ENCODE peak calls at places on chromosomes 1 and 21, in six cellular contexts. S is HEK293T, R is HCT116, N is K562, Z is H1, A is HepG2. I is an unnamed sample.
A peak's percentile ranks its signal among the peaks of the same experiment; 100 is the strongest.

GRCh38 chr1:119390499-119390898 is 21.9 kb downstream of the HAO2 start:
- DNase-seq in S (no peak), R (no peak), N (no peak), Z (no peak), A (no peak), I (no peak)

GRCh38 chr21:41217656-41218380 is 49.9 kb downstream of the BACE2 start:
- DNase-seq in S (no peak), R (no peak), N (peak; percentile 42), Z (no peak), A (no peak), I (no peak)

GRCh38 chr21:46454634-46455390 is 3.9 kb upstream of the DIP2A start:
- DNase-seq in S (no peak), R (no peak), N (no peak), Z (no peak), A (no peak), I (no peak)

GRCh38 chr1:21921100-21921875 is 15.8 kb downstream of the HSPG2 start:
- DNase-seq in S (no peak), R (no peak), N (peak; percentile 57), Z (no peak), A (peak; percentile 88), I (no peak)

GRCh38 chr1:30879126-30879786 is 29.3 kb downstream of the SDC3 start:
- DNase-seq in S (no peak), R (no peak), N (no peak), Z (no peak), A (no peak), I (no peak)

GRCh38 chr1:16012590-16013219 is 5.1 kb downstream of the HSPB7 start:
- DNase-seq in S (no peak), R (peak; percentile 8), N (peak; percentile 96), Z (peak; percentile 87), A (peak; percentile 72), I (peak; percentile 87)

GRCh38 chr1:210428696-210429095 is 100.0 kb downstream of the HHAT start:
- DNase-seq in S (no peak), R (no peak), N (no peak), Z (no peak), A (no peak), I (no peak)

GRCh38 chr1:110407260-110408210 is at the start of gene LAMTOR5:
- DNase-seq in S (peak; percentile 82), R (peak; percentile 93), N (peak; percentile 98), Z (peak; percentile 91), A (peak; percentile 90), I (peak; percentile 87)

GRCh38 chr1:14851775-14852174 is 253.3 kb downstream of the KAZN start:
- DNase-seq in S (no peak), R (no peak), N (no peak), Z (no peak), A (no peak), I (no peak)

GRCh38 chr1:28800324-28800723 is 11.6 kb upstream of the OPRD1 start:
- DNase-seq in S (no peak), R (no peak), N (no peak), Z (no peak), A (no peak), I (no peak)

GRCh38 chr1:233020441-233020840 is 70.0 kb downstream of the NTPCR start:
- DNase-seq in S (no peak), R (no peak), N (no peak), Z (no peak), A (no peak), I (no peak)

GRCh38 chr21:45404726-45405270 is at the start of gene COL18A1:
- DNase-seq in S (peak; percentile 93), R (no peak), N (peak; percentile 71), Z (peak; percentile 86), A (no peak), I (peak; percentile 77)

DNA sequence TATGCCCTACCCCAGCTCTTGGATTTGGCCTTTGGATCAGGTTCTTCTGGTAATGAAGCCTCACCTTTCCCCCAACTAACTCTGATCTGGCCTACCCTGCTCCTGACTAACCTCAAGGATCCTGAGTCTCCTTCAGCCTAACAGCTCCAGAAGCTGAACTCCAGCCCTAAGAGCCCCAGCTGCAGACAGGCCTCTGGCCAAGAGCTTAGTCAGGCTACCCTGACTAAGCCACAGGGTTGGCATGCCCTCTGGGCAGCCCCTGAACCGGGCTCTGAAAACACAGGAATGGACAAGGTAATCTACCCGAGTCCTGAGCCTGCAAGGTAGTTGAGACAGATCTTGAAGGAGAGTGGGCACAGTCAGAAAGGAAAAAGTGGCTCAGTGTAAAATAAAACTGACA is 29.4 kb downstream of the COA7 start:
- DNase-seq in S (no peak), R (no peak), N (no peak), Z (no peak), A (no peak), I (no peak)
- TF ChIP-seq SP1 in S (no peak), R (no peak), N (no peak), Z (no peak), A (no peak), I (no peak)

DNA sequence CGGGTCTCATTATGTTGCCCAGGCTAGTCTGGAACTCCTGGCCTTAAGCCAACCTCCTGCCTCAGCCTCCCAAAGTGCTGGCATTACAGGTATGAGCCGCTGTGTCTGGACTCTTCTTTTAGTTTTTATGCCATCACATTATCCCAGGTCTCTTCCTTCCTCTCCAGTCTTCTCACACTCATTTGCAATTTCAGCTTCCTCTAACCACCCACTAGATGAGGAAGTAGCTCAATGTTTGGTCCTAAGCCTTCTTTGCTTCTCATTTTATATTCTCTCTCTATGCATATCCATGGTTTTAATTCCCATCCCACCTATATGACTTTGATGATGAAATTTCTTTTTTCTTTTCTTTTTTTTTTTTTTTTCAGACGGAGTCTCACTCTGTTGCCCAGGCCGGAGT is 3.1 kb upstream of the ZBTB8A start:
- DNase-seq in S (no peak), R (no peak), N (no peak), Z (no peak), A (no peak), I (no peak)
- TF ChIP-seq SP1 in S (no peak), R (no peak), N (no peak), Z (no peak), A (no peak), I (no peak)

DNA sequence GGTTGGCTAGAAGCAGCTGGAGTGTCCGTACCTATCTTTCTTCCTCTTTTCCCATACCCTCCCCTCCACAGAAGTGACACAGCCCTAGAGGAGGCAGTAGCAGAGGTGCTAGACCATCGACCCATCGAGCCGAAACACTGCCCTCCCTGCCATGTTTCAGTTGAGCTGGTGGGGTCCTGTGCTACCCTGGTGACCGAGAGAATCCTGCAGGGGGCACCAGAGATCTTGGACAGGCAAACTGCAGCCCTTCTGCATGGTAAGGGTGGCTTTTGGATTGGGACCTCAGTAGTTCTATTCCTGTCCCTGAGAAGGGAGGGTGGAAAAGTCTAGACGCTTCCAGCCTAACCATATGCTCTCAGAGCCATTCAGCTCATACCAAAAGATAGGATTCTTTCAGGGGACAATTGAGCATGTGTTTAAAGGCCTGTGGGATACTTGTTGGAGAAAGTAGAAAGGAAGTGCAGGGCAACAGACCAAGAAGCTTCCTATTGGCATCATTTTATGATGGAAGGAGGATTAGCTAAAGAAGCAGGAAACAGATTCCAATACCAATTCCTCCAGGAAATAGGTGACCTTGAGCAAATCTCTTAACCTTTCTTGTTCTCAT is 11.7 kb upstream of the BNIPL start:
- DNase-seq in S (peak; percentile 84), R (peak; percentile 46), N (peak; percentile 88), Z (peak; percentile 94), A (peak; percentile 58), I (peak; percentile 92)
- TF ChIP-seq SP1 in S (no peak), R (no peak), N (peak; percentile 44), Z (no peak), A (no peak), I (no peak)

GRCh38 chr1:116821763-116822162 is 67.5 kb downstream of the CD2 start:
- DNase-seq in S (no peak), R (no peak), N (no peak), Z (no peak), A (no peak), I (no peak)
- TF ChIP-seq SP1 in S (no peak), R (no peak), N (no peak), Z (no peak), A (no peak), I (no peak)

DNA sequence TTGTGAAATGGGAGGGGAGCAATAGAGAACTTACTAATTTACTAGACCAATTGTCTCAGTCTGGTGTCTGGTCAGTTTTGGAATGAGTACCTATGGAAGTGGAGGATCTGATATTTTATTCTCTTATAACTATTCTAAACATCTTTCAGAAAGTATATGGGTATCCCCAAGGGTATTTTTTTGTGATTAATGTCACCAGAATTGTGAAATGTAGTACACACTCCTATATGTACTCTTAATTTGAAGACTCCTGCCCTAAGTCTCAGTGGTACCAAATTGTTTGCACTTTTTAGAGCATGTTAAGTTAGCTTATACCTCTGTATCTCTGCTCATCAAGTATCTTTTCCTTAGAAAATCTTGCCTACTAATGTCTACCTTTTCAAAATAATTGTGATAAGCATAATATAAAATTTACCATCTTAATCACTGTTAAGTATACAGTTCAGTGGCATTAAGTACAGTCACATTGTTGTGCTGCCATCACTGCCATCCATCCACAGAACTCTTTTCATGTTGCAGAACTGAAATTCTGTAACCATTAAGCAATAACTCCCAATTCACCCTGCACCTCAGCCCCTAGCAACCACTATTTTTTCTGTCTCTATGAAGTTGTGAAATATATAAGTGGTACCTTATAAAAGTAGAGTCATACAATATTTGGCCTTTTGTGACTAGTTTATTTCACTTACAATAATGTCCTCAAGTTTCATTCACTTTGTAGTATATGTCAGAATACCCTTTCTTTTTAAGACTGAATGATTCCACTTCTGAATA is 40.5 kb downstream of the SLC30A7 start:
- DNase-seq in S (no peak), R (no peak), N (no peak), Z (no peak), A (no peak), I (no peak)
- TF ChIP-seq SP1 in S (no peak), R (no peak), N (no peak), Z (no peak), A (no peak), I (no peak)

GRCh38 chr1:105427543-105427942 is 1628.9 kb upstream of the PRMT6 start:
- DNase-seq in S (no peak), R (no peak), N (no peak), Z (no peak), A (no peak), I (no peak)
- TF ChIP-seq SP1 in S (no peak), R (no peak), N (no peak), Z (no peak), A (no peak), I (no peak)

GRCh38 chr1:8421721-8422120 is 103.8 kb downstream of the SLC45A1 start:
- DNase-seq in S (no peak), R (no peak), N (no peak), Z (no peak), A (no peak), I (no peak)
- TF ChIP-seq SP1 in S (no peak), R (no peak), N (no peak), Z (no peak), A (no peak), I (no peak)

I was measured in WTC11.